ENCODE peak calls at places on chromosomes 3 and 15, in ten cellular contexts. One of them, this sample, is unnamed.

GRCh38 chr15:83287541-83288027 is 3.1 kb upstream of the BNC1 start:
- DNase-seq in mesothelial cell of epicardium: no peak
- DNase-seq in endothelial cell: no peak
- DNase-seq in astrocyte of the hippocampus: peak; percentile 92
- DNase-seq in left kidney: no peak
- DNase-seq in mesendoderm: peak; percentile 73
- DNase-seq in cardiac fibroblast: peak; percentile 97
- DNase-seq in CD8-positive, alpha-beta T cell: no peak
- DNase-seq in GM13977: no peak
- DNase-seq in GM06990: no peak
- DNase-seq in this sample: no peak

GRCh38 chr3:105965384-105965783 is 96.6 kb upstream of the CBLB start:
- DNase-seq in mesothelial cell of epicardium: no peak
- DNase-seq in endothelial cell: no peak
- DNase-seq in astrocyte of the hippocampus: peak; percentile 84
- DNase-seq in left kidney: peak; percentile 14
- DNase-seq in mesendoderm: no peak
- DNase-seq in cardiac fibroblast: peak; percentile 43
- DNase-seq in CD8-positive, alpha-beta T cell: no peak
- DNase-seq in GM13977: no peak
- DNase-seq in GM06990: no peak
- DNase-seq in this sample: no peak

GRCh38 chr3:194062825-194063224 is 73.1 kb upstream of the HES1 start:
- DNase-seq in mesothelial cell of epicardium: no peak
- DNase-seq in endothelial cell: no peak
- DNase-seq in astrocyte of the hippocampus: no peak
- DNase-seq in left kidney: no peak
- DNase-seq in mesendoderm: no peak
- DNase-seq in cardiac fibroblast: no peak
- DNase-seq in CD8-positive, alpha-beta T cell: no peak
- DNase-seq in GM13977: no peak
- DNase-seq in GM06990: no peak
- DNase-seq in this sample: no peak

GRCh38 chr3:128076783-128077624 is 24.8 kb downstream of the SEC61A1 start:
- DNase-seq in mesothelial cell of epicardium: no peak
- DNase-seq in endothelial cell: peak; percentile 45
- DNase-seq in astrocyte of the hippocampus: peak; percentile 46
- DNase-seq in left kidney: peak; percentile 47
- DNase-seq in mesendoderm: no peak
- DNase-seq in cardiac fibroblast: no peak
- DNase-seq in CD8-positive, alpha-beta T cell: no peak
- DNase-seq in GM13977: no peak
- DNase-seq in GM06990: peak; percentile 34
- DNase-seq in this sample: no peak

GRCh38 chr15:53482055-53482454 is 277.4 kb downstream of the WDR72 start:
- DNase-seq in mesothelial cell of epicardium: no peak
- DNase-seq in endothelial cell: no peak
- DNase-seq in astrocyte of the hippocampus: no peak
- DNase-seq in left kidney: no peak
- DNase-seq in mesendoderm: no peak
- DNase-seq in cardiac fibroblast: no peak
- DNase-seq in CD8-positive, alpha-beta T cell: no peak
- DNase-seq in GM13977: no peak
- DNase-seq in GM06990: no peak
- DNase-seq in this sample: no peak

GRCh38 chr15:51470512-51470911 is 129.1 kb downstream of the GLDN start:
- DNase-seq in mesothelial cell of epicardium: no peak
- DNase-seq in endothelial cell: no peak
- DNase-seq in astrocyte of the hippocampus: no peak
- DNase-seq in left kidney: no peak
- DNase-seq in mesendoderm: no peak
- DNase-seq in cardiac fibroblast: no peak
- DNase-seq in CD8-positive, alpha-beta T cell: no peak
- DNase-seq in GM13977: no peak
- DNase-seq in GM06990: no peak
- DNase-seq in this sample: no peak

GRCh38 chr3:58047806-58048205 is 39.6 kb downstream of the FLNB start:
- DNase-seq in mesothelial cell of epicardium: no peak
- DNase-seq in endothelial cell: no peak
- DNase-seq in astrocyte of the hippocampus: peak; percentile 86
- DNase-seq in left kidney: no peak
- DNase-seq in mesendoderm: peak; percentile 81
- DNase-seq in cardiac fibroblast: peak; percentile 92
- DNase-seq in CD8-positive, alpha-beta T cell: no peak
- DNase-seq in GM13977: no peak
- DNase-seq in GM06990: no peak
- DNase-seq in this sample: no peak

GRCh38 chr3:130841357-130841756 is 52.5 kb upstream of the ATP2C1 start:
- DNase-seq in mesothelial cell of epicardium: no peak
- DNase-seq in endothelial cell: no peak
- DNase-seq in astrocyte of the hippocampus: no peak
- DNase-seq in left kidney: no peak
- DNase-seq in mesendoderm: no peak
- DNase-seq in cardiac fibroblast: peak; percentile 35
- DNase-seq in CD8-positive, alpha-beta T cell: no peak
- DNase-seq in GM13977: peak; percentile 23
- DNase-seq in GM06990: no peak
- DNase-seq in this sample: no peak

GRCh38 chr3:1515842-1516241 is 423.0 kb downstream of the CNTN6 start:
- DNase-seq in mesothelial cell of epicardium: no peak
- DNase-seq in endothelial cell: no peak
- DNase-seq in astrocyte of the hippocampus: no peak
- DNase-seq in left kidney: peak; percentile 58
- DNase-seq in mesendoderm: no peak
- DNase-seq in cardiac fibroblast: no peak
- DNase-seq in CD8-positive, alpha-beta T cell: no peak
- DNase-seq in GM13977: no peak
- DNase-seq in GM06990: no peak
- DNase-seq in this sample: no peak

GRCh38 chr15:84826369-84826823 is 9.2 kb downstream of the ALPK3 start:
- DNase-seq in mesothelial cell of epicardium: no peak
- DNase-seq in endothelial cell: peak; percentile 46
- DNase-seq in astrocyte of the hippocampus: peak; percentile 16
- DNase-seq in left kidney: peak; percentile 48
- DNase-seq in mesendoderm: peak; percentile 79
- DNase-seq in cardiac fibroblast: peak; percentile 15
- DNase-seq in CD8-positive, alpha-beta T cell: no peak
- DNase-seq in GM13977: no peak
- DNase-seq in GM06990: no peak
- DNase-seq in this sample: no peak

GRCh38 chr3:13420051-13420816 is at the start of gene NUP210:
- DNase-seq in mesothelial cell of epicardium: no peak
- DNase-seq in endothelial cell: peak; percentile 26
- DNase-seq in astrocyte of the hippocampus: no peak
- DNase-seq in left kidney: peak; percentile 90
- DNase-seq in mesendoderm: peak; percentile 46
- DNase-seq in cardiac fibroblast: no peak
- DNase-seq in CD8-positive, alpha-beta T cell: peak; percentile 33
- DNase-seq in GM13977: peak; percentile 93
- DNase-seq in GM06990: peak; percentile 85
- DNase-seq in this sample: no peak

GRCh38 chr3:198079771-198080520 is 119.9 kb downstream of the LMLN start:
- DNase-seq in mesothelial cell of epicardium: no peak
- DNase-seq in endothelial cell: peak; percentile 22
- DNase-seq in astrocyte of the hippocampus: peak; percentile 28
- DNase-seq in left kidney: peak; percentile 73
- DNase-seq in mesendoderm: peak; percentile 42
- DNase-seq in cardiac fibroblast: peak; percentile 8
- DNase-seq in CD8-positive, alpha-beta T cell: peak; percentile 16
- DNase-seq in GM13977: peak; percentile 16
- DNase-seq in GM06990: no peak
- DNase-seq in this sample: peak; percentile 3

GRCh38 chr15:66006986-66007385 is 137.7 kb downstream of the RAB11A start:
- DNase-seq in mesothelial cell of epicardium: no peak
- DNase-seq in endothelial cell: no peak
- DNase-seq in astrocyte of the hippocampus: peak; percentile 15
- DNase-seq in left kidney: no peak
- DNase-seq in mesendoderm: peak; percentile 72
- DNase-seq in cardiac fibroblast: peak; percentile 50
- DNase-seq in CD8-positive, alpha-beta T cell: no peak
- DNase-seq in GM13977: no peak
- DNase-seq in GM06990: no peak
- DNase-seq in this sample: no peak

GRCh38 chr3:196232882-196233251 is 16.5 kb downstream of the SLC51A start:
- DNase-seq in mesothelial cell of epicardium: no peak
- DNase-seq in endothelial cell: no peak
- DNase-seq in astrocyte of the hippocampus: no peak
- DNase-seq in left kidney: no peak
- DNase-seq in mesendoderm: no peak
- DNase-seq in cardiac fibroblast: no peak
- DNase-seq in CD8-positive, alpha-beta T cell: no peak
- DNase-seq in GM13977: no peak
- DNase-seq in GM06990: no peak
- DNase-seq in this sample: no peak

GRCh38 chr3:146020969-146021368 is 140.0 kb downstream of the PLOD2 start:
- DNase-seq in mesothelial cell of epicardium: no peak
- DNase-seq in endothelial cell: no peak
- DNase-seq in astrocyte of the hippocampus: no peak
- DNase-seq in left kidney: no peak
- DNase-seq in mesendoderm: peak; percentile 50
- DNase-seq in cardiac fibroblast: no peak
- DNase-seq in CD8-positive, alpha-beta T cell: no peak
- DNase-seq in GM13977: no peak
- DNase-seq in GM06990: no peak
- DNase-seq in this sample: no peak

GRCh38 chr15:47607750-47608149 is 109.6 kb upstream of the SEMA6D start:
- DNase-seq in mesothelial cell of epicardium: no peak
- DNase-seq in endothelial cell: no peak
- DNase-seq in astrocyte of the hippocampus: peak; percentile 31
- DNase-seq in left kidney: no peak
- DNase-seq in mesendoderm: no peak
- DNase-seq in cardiac fibroblast: no peak
- DNase-seq in CD8-positive, alpha-beta T cell: no peak
- DNase-seq in GM13977: no peak
- DNase-seq in GM06990: no peak
- DNase-seq in this sample: no peak

GRCh38 chr15:25245801-25246622 is 192.8 kb downstream of the UBE3A start:
- DNase-seq in mesothelial cell of epicardium: peak; percentile 35
- DNase-seq in endothelial cell: no peak
- DNase-seq in astrocyte of the hippocampus: no peak
- DNase-seq in left kidney: no peak
- DNase-seq in mesendoderm: no peak
- DNase-seq in cardiac fibroblast: no peak
- DNase-seq in CD8-positive, alpha-beta T cell: no peak
- DNase-seq in GM13977: no peak
- DNase-seq in GM06990: no peak
- DNase-seq in this sample: no peak

GRCh38 chr15:22979069-22979698 is 984 bp downstream of the CYFIP1 start:
- DNase-seq in mesothelial cell of epicardium: peak; percentile 65
- DNase-seq in endothelial cell: peak; percentile 37
- DNase-seq in astrocyte of the hippocampus: peak; percentile 75
- DNase-seq in left kidney: peak; percentile 79
- DNase-seq in mesendoderm: peak; percentile 55
- DNase-seq in cardiac fibroblast: peak; percentile 62
- DNase-seq in CD8-positive, alpha-beta T cell: no peak
- DNase-seq in GM13977: peak; percentile 69
- DNase-seq in GM06990: peak; percentile 66
- DNase-seq in this sample: no peak

GRCh38 chr15:40065166-40065565 is 26.2 kb upstream of the SRP14 start:
- DNase-seq in mesothelial cell of epicardium: no peak
- DNase-seq in endothelial cell: no peak
- DNase-seq in astrocyte of the hippocampus: no peak
- DNase-seq in left kidney: no peak
- DNase-seq in mesendoderm: no peak
- DNase-seq in cardiac fibroblast: no peak
- DNase-seq in CD8-positive, alpha-beta T cell: no peak
- DNase-seq in GM13977: no peak
- DNase-seq in GM06990: no peak
- DNase-seq in this sample: no peak

GRCh38 chr3:57680046-57680445 is 12.8 kb downstream of the DENND6A start:
- DNase-seq in mesothelial cell of epicardium: no peak
- DNase-seq in endothelial cell: no peak
- DNase-seq in astrocyte of the hippocampus: no peak
- DNase-seq in left kidney: no peak
- DNase-seq in mesendoderm: no peak
- DNase-seq in cardiac fibroblast: no peak
- DNase-seq in CD8-positive, alpha-beta T cell: no peak
- DNase-seq in GM13977: no peak
- DNase-seq in GM06990: no peak
- DNase-seq in this sample: no peak

GRCh38 chr3:193031909-193032308 is 114.3 kb upstream of the MB21D2 start:
- DNase-seq in mesothelial cell of epicardium: no peak
- DNase-seq in endothelial cell: no peak
- DNase-seq in astrocyte of the hippocampus: no peak
- DNase-seq in left kidney: peak; percentile 30
- DNase-seq in mesendoderm: no peak
- DNase-seq in cardiac fibroblast: no peak
- DNase-seq in CD8-positive, alpha-beta T cell: no peak
- DNase-seq in GM13977: no peak
- DNase-seq in GM06990: no peak
- DNase-seq in this sample: no peak

This sample was measured in stimulated activated CD8-positive, alpha-beta memory T cell treated with anti-CD3 and anti-CD28 coated beads, Interleukin-12 subunit alpha, Interleukin-12 subunit beta, amount 100 ng/mL, for 1 hour.